ENCODE peak calls at places on chromosomes 2 and 18, in five cellular contexts. L is pons, S is Daoy, A is HTR-8/SVneo, T is KG1. B is an unnamed sample.

GRCh38 chr2:118668431-118669424 is 178.7 kb downstream of the EN1 start:
- DNase-seq in L (peak; percentile 17), S (peak; percentile 92), A (peak; percentile 10), T (no peak), B (no peak)

GRCh38 chr2:48249093-48249492 is 280.9 kb upstream of the STON1 start:
- DNase-seq in L (peak; percentile 25), S (peak; percentile 7), A (no peak), T (no peak), B (no peak)

GRCh38 chr2:157046396-157046795 is 211.1 kb upstream of the GALNT5 start:
- DNase-seq in L (no peak), S (no peak), A (no peak), T (no peak), B (no peak)

GRCh38 chr2:228318218-228318617 is 136.7 kb upstream of the SPHKAP start:
- DNase-seq in L (no peak), S (no peak), A (peak; percentile 23), T (no peak), B (no peak)

GRCh38 chr18:14933049-14933851 is 185.3 kb downstream of the ANKRD30B start:
- DNase-seq in L (no peak), S (no peak), A (no peak), T (no peak), B (no peak)

GRCh38 chr2:120820885-120821279 is 85.2 kb downstream of the GLI2 start:
- DNase-seq in L (no peak), S (peak; percentile 54), A (no peak), T (no peak), B (no peak)

GRCh38 chr2:237692601-237693079 is 65.3 kb downstream of the LRRFIP1 start:
- DNase-seq in L (no peak), S (peak; percentile 57), A (no peak), T (no peak), B (no peak)

GRCh38 chr2:129887688-129888266 is 91.7 kb upstream of the RAB6C start:
- DNase-seq in L (no peak), S (no peak), A (no peak), T (no peak), B (no peak)

GRCh38 chr18:59249186-59249774 is 24.0 kb downstream of the RAX start:
- DNase-seq in L (peak; percentile 73), S (peak; percentile 57), A (peak; percentile 69), T (no peak), B (no peak)

GRCh38 chr2:216346781-216347180 is 25.5 kb downstream of the MARCHF4 start:
- DNase-seq in L (no peak), S (no peak), A (no peak), T (no peak), B (no peak)

GRCh38 chr18:79507076-79507545 is 111.4 kb downstream of the NFATC1 start:
- DNase-seq in L (peak; percentile 44), S (peak; percentile 74), A (no peak), T (no peak), B (no peak)

GRCh38 chr2:11678306-11678960 is 8.4 kb upstream of the NTSR2 start:
- DNase-seq in L (no peak), S (no peak), A (no peak), T (no peak), B (no peak)

GRCh38 chr2:43758738-43759137 is 15.1 kb upstream of the DYNC2LI1 start:
- DNase-seq in L (no peak), S (peak; percentile 69), A (no peak), T (no peak), B (no peak)

GRCh38 chr18:79875531-79875919 is 75.9 kb downstream of the SLC66A2 start:
- DNase-seq in L (no peak), S (no peak), A (no peak), T (no peak), B (no peak)

GRCh38 chr2:29518988-29519925 is 402.1 kb downstream of the ALK start:
- DNase-seq in L (no peak), S (no peak), A (no peak), T (no peak), B (no peak)

GRCh38 chr2:109290887-109291675 is 162.1 kb downstream of the SH3RF3 start:
- DNase-seq in L (no peak), S (peak; percentile 39), A (no peak), T (no peak), B (no peak)

GRCh38 chr2:238947920-238948710 is 100.2 kb downstream of the TWIST2 start:
- DNase-seq in L (peak; percentile 36), S (peak; percentile 90), A (peak; percentile 72), T (no peak), B (no peak)

GRCh38 chr2:186848873-186849578 is at the start of gene ZSWIM2:
- DNase-seq in L (peak; percentile 15), S (peak; percentile 68), A (peak; percentile 70), T (no peak), B (no peak)

GRCh38 chr18:24198461-24198860 is 59.6 kb downstream of the CABYR start:
- DNase-seq in L (no peak), S (no peak), A (no peak), T (no peak), B (no peak)

GRCh38 chr18:9364242-9364641 is 29.7 kb downstream of the TWSG1 start:
- DNase-seq in L (no peak), S (peak; percentile 59), A (no peak), T (no peak), B (no peak)

GRCh38 chr2:121969155-121969554 is 213.7 kb downstream of the TSN start:
- DNase-seq in L (peak; percentile 59), S (no peak), A (no peak), T (no peak), B (no peak)

GRCh38 chr2:73163522-73164367 is 38.6 kb upstream of the NOTO start:
- DNase-seq in L (peak; percentile 59), S (peak; percentile 74), A (peak; percentile 90), T (peak; percentile 50), B (no peak)

GRCh38 chr18:45874501-45875184 is 49.2 kb downstream of the SIGLEC15 start:
- DNase-seq in L (no peak), S (no peak), A (no peak), T (no peak), B (no peak)

GRCh38 chr2:190511104-190511503 is 23.4 kb downstream of the NEMP2 start:
- DNase-seq in L (peak; percentile 69), S (peak; percentile 16), A (peak; percentile 42), T (no peak), B (no peak)

GRCh38 chr2:66113116-66113515 is 321.8 kb upstream of the MEIS1 start:
- DNase-seq in L (no peak), S (no peak), A (no peak), T (no peak), B (no peak)

GRCh38 chr2:223580951-223581350 is 21.2 kb downstream of the SCG2 start:
- DNase-seq in L (peak; percentile 78), S (peak; percentile 56), A (no peak), T (no peak), B (no peak)

GRCh38 chr18:28158083-28158581 is 18.8 kb downstream of the CDH2 start:
- DNase-seq in L (peak; percentile 80), S (no peak), A (no peak), T (no peak), B (no peak)

GRCh38 chr18:74869904-74870863 is 272.5 kb downstream of the ZNF407 start:
- DNase-seq in L (no peak), S (no peak), A (no peak), T (no peak), B (no peak)

GRCh38 chr2:216765810-216766259 is 70.5 kb upstream of the IGFBP5 start:
- DNase-seq in L (no peak), S (no peak), A (no peak), T (no peak), B (no peak)

GRCh38 chr2:152047826-152048476 is 50.9 kb downstream of the CACNB4 start:
- DNase-seq in L (no peak), S (no peak), A (no peak), T (no peak), B (no peak)

GRCh38 chr2:138034536-138034935 is 70.3 kb downstream of the HNMT start:
- DNase-seq in L (no peak), S (no peak), A (no peak), T (no peak), B (no peak)

GRCh38 chr18:2916184-2916583 is 69.4 kb downstream of the EMILIN2 start:
- DNase-seq in L (no peak), S (no peak), A (no peak), T (no peak), B (no peak)

GRCh38 chr2:236157366-236157765 is 10.8 kb downstream of the GBX2 start:
- DNase-seq in L (no peak), S (no peak), A (no peak), T (no peak), B (no peak)

GRCh38 chr2:74366036-74366435 is 14.1 kb downstream of the DCTN1 start:
- DNase-seq in L (no peak), S (no peak), A (no peak), T (no peak), B (no peak)

GRCh38 chr2:240570531-240571313 is 2.4 kb downstream of the RNPEPL1 start:
- DNase-seq in L (no peak), S (no peak), A (no peak), T (no peak), B (no peak)

GRCh38 chr2:85308951-85309555 is 18.7 kb downstream of the TGOLN2 start:
- DNase-seq in L (no peak), S (peak; percentile 62), A (no peak), T (no peak), B (no peak)